ENCODE peak calls at places on chromosomes 11 and 22, in five cellular contexts. F, V, K, J and P are unnamed samples. For H3K9me3, the result is how much of the 10 kb centered on the place peaks cover.

GRCh38 chr11:29184939-29185890 is 831.6 kb downstream of the KCNA4 start:
- DNase-seq in F (peak), V (peak), K (no peak), J (no peak), P (no peak)

GRCh38 chr11:45252134-45252856 is 33.8 kb downstream of the SYT13 start:
- DNase-seq in F (peak), V (no peak), K (peak), J (peak), P (peak)

GRCh38 chr22:30425327-30425615 is 297 bp upstream of the MTFP1 start:
- DNase-seq in F (no peak), V (no peak), K (no peak), J (no peak), P (no peak)

GRCh38 chr11:121521145-121522042 is 68.6 kb upstream of the SORL1-AS1 start:
- DNase-seq in F (peak), V (peak), K (no peak), J (no peak), P (peak)

GRCh38 chr11:43952020-43952400 is 9.6 kb downstream of the C11orf96 start:
- DNase-seq in F (no peak), V (no peak), K (no peak), J (no peak), P (no peak)

GRCh38 chr22:26914786-26915185 is 257.4 kb downstream of the MIAT start:
- DNase-seq in F (no peak), V (no peak), K (no peak), J (no peak), P (no peak)

GRCh38 chr22:37079668-37080171 is 28.2 kb downstream of the KCTD17 start:
- DNase-seq in F (peak), V (no peak), K (no peak), J (no peak), P (no peak)

GRCh38 chr11:72123117-72123653 is 10.7 kb upstream of the ANAPC15 start:
- DNase-seq in F (no peak), V (no peak), K (no peak), J (no peak), P (no peak)

GRCh38 chr22:38021201-38021600 is 36.0 kb upstream of the PICK1 start:
- DNase-seq in F (no peak), V (no peak), K (no peak), J (no peak), P (no peak)

GRCh38 chr11:68659158-68659921 is 25.0 kb upstream of the GAL start:
- DNase-seq in F (peak), V (peak), K (no peak), J (no peak), P (no peak)

GRCh38 chr11:75667268-75667830 is 1.5 kb downstream of the MAP6 start:
- DNase-seq in F (peak), V (no peak), K (peak), J (peak), P (no peak)

GRCh38 chr11:27392715-27393114 is 29.7 kb upstream of the CCDC34 start:
- DNase-seq in F (peak), V (peak), K (peak), J (no peak), P (no peak)

GRCh38 chr11:106828976-106829375 is 189.3 kb downstream of the GUCY1A2 start:
- DNase-seq in F (no peak), V (no peak), K (no peak), J (no peak), P (no peak)

GRCh38 chr11:45899448-45900174 is 7.5 kb downstream of the FREY1 start:
- DNase-seq in F (peak), V (peak), K (peak), J (peak), P (no peak)

GRCh38 chr11:120522021-120522420 is 10.5 kb downstream of the GRIK4 start:
- DNase-seq in F (no peak), V (no peak), K (no peak), J (no peak), P (no peak)

GRCh38 chr11:45959851-45960250 is 37.4 kb downstream of the LARGE2 start:
- DNase-seq in F (peak), V (peak), K (no peak), J (no peak), P (no peak)

GRCh38 chr11:43508511-43508918 is 149.8 kb downstream of the TTC17 start:
- DNase-seq in F (peak), V (peak), K (no peak), J (no peak), P (no peak)

GRCh38 chr11:128911701-128912100 is 20.5 kb downstream of the KCNJ5 start:
- DNase-seq in F (no peak), V (no peak), K (no peak), J (no peak), P (no peak)

GRCh38 chr22:36589856-36590255 is 60.9 kb upstream of the EIF3D start:
- DNase-seq in F (no peak), V (no peak), K (no peak), J (no peak), P (no peak)

GRCh38 chr11:101011881-101012280 is 117.7 kb downstream of the PGR start:
- DNase-seq in F (no peak), V (no peak), K (no peak), J (no peak), P (no peak)

GRCh38 chr11:2268911-2269600 is 1.3 kb downstream of the ASCL2 start:
- DNase-seq in F (peak), V (peak), K (peak), J (peak), P (no peak)

GRCh38 chr11:498297-499181 is 8.5 kb downstream of the RNH1 start:
- DNase-seq in F (no peak), V (no peak), K (no peak), J (no peak), P (no peak)

GRCh38 chr11:42646959-42647358 is 664.8 kb upstream of the API5 start:
- DNase-seq in F (no peak), V (no peak), K (no peak), J (no peak), P (no peak)

GRCh38 chr11:20213790-20214189 is 53.5 kb upstream of the DBX1 start:
- DNase-seq in F (no peak), V (no peak), K (no peak), J (no peak), P (no peak)

GRCh38 chr22:31291716-31292644 is at the start of gene PIK3IP1:
- DNase-seq in F (peak), V (peak), K (peak), J (peak), P (peak)

GRCh38 chr11:95144313-95145235 is 54.9 kb downstream of the ENDOD1 start:
- DNase-seq in F (peak), V (no peak), K (no peak), J (no peak), P (no peak)

GRCh38 chr22:24516301-24516737 is 21.2 kb downstream of the UPB1 start:
- DNase-seq in F (peak), V (peak), K (no peak), J (no peak), P (no peak)

GRCh38 chr22:33743756-33744155 is 176.5 kb downstream of the LARGE1 start:
- DNase-seq in F (no peak), V (no peak), K (no peak), J (no peak), P (no peak)

GRCh38 chr11:3367221-3367620 is 11.7 kb downstream of the ZNF195 start:
- DNase-seq in F (peak), V (no peak), K (no peak), J (no peak), P (no peak)
- H3K9me3 ChIP-seq in F (under half), V (under half), K (half or more), J (under half), P (half or more)

DNA sequence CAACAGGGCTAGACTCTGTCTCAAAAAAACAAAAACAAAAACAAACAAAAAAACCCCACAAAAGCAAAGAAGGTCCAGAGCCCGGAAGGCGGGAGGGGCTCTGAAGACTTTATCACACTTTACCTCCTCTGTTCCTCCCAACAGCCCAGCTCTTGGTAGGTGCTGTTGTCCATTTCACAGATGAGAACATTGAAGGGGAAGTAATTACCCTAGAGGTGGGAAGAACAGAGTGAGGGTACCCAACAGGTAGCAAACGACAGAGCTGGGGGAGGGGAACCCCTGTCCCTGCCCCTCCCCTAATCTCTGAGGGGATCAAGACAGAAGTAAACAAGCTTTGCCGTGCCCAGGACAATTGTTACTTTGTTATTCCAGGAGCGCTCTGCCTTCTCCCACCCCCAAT is 1.0 kb upstream of the BIK start:
- DNase-seq in F (no peak), V (no peak), K (no peak), J (no peak), P (no peak)
- H3K9ac ChIP-seq in F (no peak), V (no peak), K (no peak), J (no peak), P (no peak)

GRCh38 chr22:47207387-47207786 is 444.9 kb downstream of the TBC1D22A start:
- DNase-seq in F (no peak), V (no peak), K (no peak), J (no peak), P (no peak)
- H3K9me3 ChIP-seq in F (under half), V (under half), K (under half), J (half or more), P (under half)

DNA sequence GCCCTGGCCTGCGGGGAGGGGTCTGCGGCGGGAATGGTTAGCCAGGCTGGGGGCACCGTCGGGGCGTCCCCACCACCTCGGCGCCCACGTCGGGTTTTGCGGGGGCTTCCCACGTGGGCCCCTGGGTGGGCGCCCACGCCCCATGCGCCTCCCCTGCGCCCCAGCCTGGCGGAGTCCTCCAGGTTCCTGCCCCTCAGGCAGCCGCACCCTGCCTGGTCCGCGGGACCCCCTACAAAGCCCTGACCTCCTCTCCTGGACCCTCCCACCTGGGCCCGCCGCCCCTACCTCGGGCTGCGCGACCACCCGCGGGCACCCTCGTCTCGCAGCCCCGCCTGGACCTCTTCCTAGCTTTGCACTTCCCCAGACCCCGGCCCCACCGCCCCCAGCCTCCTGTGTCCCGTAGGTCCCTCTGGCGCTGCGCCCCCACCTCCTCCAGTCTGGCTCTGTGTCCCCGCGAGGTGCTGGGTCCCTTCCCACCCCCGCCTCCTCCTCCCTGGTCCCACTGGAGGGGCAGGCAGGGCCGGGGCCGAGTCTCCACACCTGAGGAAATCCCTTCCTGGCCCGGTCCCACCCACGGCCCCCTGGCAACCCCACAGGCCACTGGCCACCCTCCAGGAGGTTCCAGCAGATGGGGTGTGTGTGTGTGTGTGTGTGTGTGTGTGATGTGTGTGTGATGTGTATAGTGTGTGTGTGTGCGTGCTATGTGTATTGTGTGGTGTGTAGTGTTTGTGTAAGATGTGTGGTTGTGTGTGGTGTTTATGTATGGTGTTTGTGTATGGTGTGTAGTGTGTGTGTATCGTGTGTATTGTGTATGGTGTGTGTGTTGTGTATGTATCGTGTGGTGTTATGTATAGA is 11.8 kb downstream of the PIM3 start:
- DNase-seq in F (no peak), V (no peak), K (no peak), J (peak), P (no peak)
- H3K9ac ChIP-seq in F (no peak), V (no peak), K (no peak), J (no peak), P (no peak)

GRCh38 chr22:47195156-47195675 is 432.8 kb downstream of the TBC1D22A start:
- DNase-seq in F (no peak), V (no peak), K (no peak), J (no peak), P (no peak)

GRCh38 chr22:47194476-47195155 is 432.2 kb downstream of the TBC1D22A start:
- DNase-seq in F (no peak), V (no peak), K (no peak), J (no peak), P (no peak)

GRCh38 chr22:47192106-47192650 is 429.7 kb downstream of the TBC1D22A start:
- DNase-seq in F (no peak), V (no peak), K (no peak), J (no peak), P (no peak)

GRCh38 chr22:47192651-47193437 is 430.4 kb downstream of the TBC1D22A start:
- DNase-seq in F (no peak), V (no peak), K (no peak), J (no peak), P (peak)

DNA sequence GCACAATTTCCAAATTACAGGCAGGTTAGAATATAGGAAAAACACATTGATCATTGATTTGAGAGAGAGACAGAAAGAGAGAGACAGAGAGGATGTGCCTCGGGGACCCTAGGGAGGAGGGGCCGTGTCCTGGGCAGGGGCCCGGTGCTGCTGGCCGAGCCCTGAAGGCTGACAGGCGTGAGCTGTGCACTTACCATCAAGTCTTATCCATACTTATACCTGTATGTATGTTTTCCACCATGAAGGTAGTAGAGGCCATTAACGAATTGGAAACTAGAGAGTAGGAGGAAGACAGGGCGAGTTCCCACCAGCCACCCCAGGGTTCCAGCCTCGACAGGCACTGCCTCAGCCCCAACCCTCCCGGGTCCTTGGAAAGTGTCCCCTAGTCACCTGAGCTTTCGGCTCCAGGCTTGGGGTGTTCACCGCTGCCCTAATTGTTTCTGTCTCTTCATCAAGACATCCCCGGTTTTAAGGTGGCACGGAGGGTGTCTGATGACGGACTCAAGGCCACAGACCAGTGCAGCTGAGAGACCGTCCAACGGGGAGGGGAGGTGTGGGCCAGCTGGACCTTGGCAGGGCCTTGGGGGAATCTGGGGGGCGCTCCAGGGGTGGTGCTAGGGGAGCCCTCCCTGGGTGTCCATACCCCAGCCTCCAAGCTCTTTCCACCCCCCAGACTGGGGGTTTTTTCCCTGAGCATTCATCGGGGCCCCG is 431.3 kb downstream of the TBC1D22A start:
- DNase-seq in F (no peak), V (no peak), K (no peak), J (no peak), P (no peak)
- H3K9me3 ChIP-seq in F (under half), V (under half), K (under half), J (under half), P (under half)

GRCh38 chr11:130831506-130832385 is 84.5 kb downstream of the SNX19 start:
- DNase-seq in F (no peak), V (no peak), K (peak), J (no peak), P (no peak)
- H3K9ac ChIP-seq in F (no peak), V (no peak), K (no peak), J (no peak), P (no peak)

DNA sequence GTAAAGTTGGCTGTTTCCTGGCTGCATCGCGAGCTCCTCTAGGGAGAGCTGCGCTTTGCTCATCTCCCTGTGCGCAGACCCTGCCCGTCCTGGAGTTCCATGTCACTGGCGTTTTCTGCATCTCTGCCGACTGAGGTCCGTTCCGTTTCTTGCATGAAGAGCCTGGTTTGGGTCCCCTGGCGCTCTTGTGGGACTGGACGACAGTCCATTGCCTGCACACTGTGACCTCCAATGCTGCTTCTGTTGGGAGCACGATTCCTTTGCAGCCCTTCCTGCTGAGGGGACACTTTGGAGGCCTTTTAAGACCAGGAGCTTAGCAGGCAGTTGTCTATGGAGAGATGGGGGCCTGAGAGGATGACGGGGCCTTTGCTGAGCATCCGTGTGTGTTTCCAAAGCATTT is 90.3 kb downstream of the TBC1D22A start:
- DNase-seq in F (no peak), V (no peak), K (no peak), J (no peak), P (no peak)
- H3K9me3 ChIP-seq in F (under half), V (under half), K (under half), J (under half), P (under half)

DNA sequence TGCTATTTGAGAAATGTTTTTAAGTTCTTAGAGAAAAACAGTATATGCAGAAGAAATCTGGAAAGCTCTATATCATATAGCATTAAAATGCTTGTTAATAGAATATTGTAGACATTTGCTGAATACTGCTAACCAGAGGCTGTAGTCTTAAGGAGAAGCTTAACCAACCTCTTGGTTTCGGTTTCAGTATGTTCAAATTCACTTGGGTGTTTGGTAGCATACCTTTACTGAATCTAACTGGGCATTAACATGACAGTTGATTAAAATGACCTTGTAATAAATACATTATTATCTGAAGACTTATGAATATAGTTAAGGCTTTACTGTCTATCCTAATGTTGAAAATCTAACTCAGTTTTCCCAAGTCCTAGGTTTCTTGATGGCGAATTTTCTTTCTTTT is 5.4 kb downstream of the PCF11 start:
- DNase-seq in F (peak), V (no peak), K (no peak), J (no peak), P (peak)
- H3K9ac ChIP-seq in F (peak), V (no peak), K (no peak), J (no peak), P (no peak)

GRCh38 chr22:11307996-11308395 is 4220.0 kb upstream of the OR11H1 start:
- DNase-seq in F (no peak), V (no peak), K (no peak), J (no peak), P (peak)
- H3K9me3 ChIP-seq in F (under half), V (under half), K (under half), J (half or more), P (under half)

GRCh38 chr11:17543574-17544180 is 539 bp downstream of the USH1C start:
- DNase-seq in F (no peak), V (no peak), K (no peak), J (no peak), P (no peak)
- H3K9ac ChIP-seq in F (no peak), V (no peak), K (no peak), J (no peak), P (no peak)